ENCODE peak calls at places on chromosomes 13 and 19, in seven cellular contexts. One of them, this sample, is unnamed.

GRCh38 chr13:77698211-77699058 is 948 bp downstream of the SLAIN1 start:
- DNase-seq in T47D: peak
- DNase-seq in stromal cell of bone marrow: no peak
- DNase-seq in effector CD4-positive, alpha-beta T cell: peak
- DNase-seq in tibial nerve: no peak
- DNase-seq in stimulated activated CD4-positive, alpha-beta T cell treated with anti-CD3 and anti-CD28 coated beads, TNF-alpha, amount 100 ng/mL, for 24 hours: peak
- DNase-seq in pulmonary artery endothelial cell: no peak
- DNase-seq in this sample: no peak

GRCh38 chr19:7620442-7621412 is 8.6 kb downstream of the XAB2 start:
- DNase-seq in stromal cell of bone marrow: no peak
- DNase-seq in tibial nerve: no peak
- DNase-seq in pulmonary artery endothelial cell: no peak
- DNase-seq in T47D: no peak
- DNase-seq in stimulated activated CD4-positive, alpha-beta T cell treated with anti-CD3 and anti-CD28 coated beads, TNF-alpha, amount 100 ng/mL, for 24 hours: no peak
- DNase-seq in effector CD4-positive, alpha-beta T cell: no peak
- DNase-seq in this sample: no peak

GRCh38 chr19:2517881-2518601 is 42.1 kb downstream of the GADD45B start:
- DNase-seq in stromal cell of bone marrow: no peak
- DNase-seq in stimulated activated CD4-positive, alpha-beta T cell treated with anti-CD3 and anti-CD28 coated beads, TNF-alpha, amount 100 ng/mL, for 24 hours: no peak
- DNase-seq in tibial nerve: no peak
- DNase-seq in T47D: no peak
- DNase-seq in effector CD4-positive, alpha-beta T cell: no peak
- DNase-seq in pulmonary artery endothelial cell: no peak
- DNase-seq in this sample: no peak

GRCh38 chr19:16608290-16608704 is 19.7 kb downstream of the MED26 start:
- DNase-seq in stromal cell of bone marrow: peak
- DNase-seq in stimulated activated CD4-positive, alpha-beta T cell treated with anti-CD3 and anti-CD28 coated beads, TNF-alpha, amount 100 ng/mL, for 24 hours: no peak
- DNase-seq in pulmonary artery endothelial cell: no peak
- DNase-seq in tibial nerve: no peak
- DNase-seq in effector CD4-positive, alpha-beta T cell: no peak
- DNase-seq in T47D: no peak
- DNase-seq in this sample: no peak

GRCh38 chr13:94192576-94192975 is 286.9 kb downstream of the DCT start:
- DNase-seq in T47D: peak
- DNase-seq in stimulated activated CD4-positive, alpha-beta T cell treated with anti-CD3 and anti-CD28 coated beads, TNF-alpha, amount 100 ng/mL, for 24 hours: no peak
- DNase-seq in tibial nerve: no peak
- DNase-seq in stromal cell of bone marrow: no peak
- DNase-seq in effector CD4-positive, alpha-beta T cell: no peak
- DNase-seq in pulmonary artery endothelial cell: no peak
- DNase-seq in this sample: peak

GRCh38 chr13:43934273-43934672 is 54.6 kb downstream of the LACC1 start:
- DNase-seq in stromal cell of bone marrow: peak
- DNase-seq in effector CD4-positive, alpha-beta T cell: no peak
- DNase-seq in pulmonary artery endothelial cell: no peak
- DNase-seq in stimulated activated CD4-positive, alpha-beta T cell treated with anti-CD3 and anti-CD28 coated beads, TNF-alpha, amount 100 ng/mL, for 24 hours: no peak
- DNase-seq in T47D: no peak
- DNase-seq in tibial nerve: no peak
- DNase-seq in this sample: no peak

GRCh38 chr19:6677924-6678689 is 8.1 kb upstream of the TNFSF14 start:
- DNase-seq in stimulated activated CD4-positive, alpha-beta T cell treated with anti-CD3 and anti-CD28 coated beads, TNF-alpha, amount 100 ng/mL, for 24 hours: no peak
- DNase-seq in pulmonary artery endothelial cell: no peak
- DNase-seq in effector CD4-positive, alpha-beta T cell: peak
- DNase-seq in tibial nerve: no peak
- DNase-seq in stromal cell of bone marrow: no peak
- DNase-seq in T47D: no peak
- DNase-seq in this sample: no peak

GRCh38 chr19:43572172-43572588 is 3.1 kb downstream of the XRCC1 start:
- DNase-seq in T47D: no peak
- DNase-seq in pulmonary artery endothelial cell: no peak
- DNase-seq in tibial nerve: no peak
- DNase-seq in effector CD4-positive, alpha-beta T cell: no peak
- DNase-seq in stromal cell of bone marrow: no peak
- DNase-seq in stimulated activated CD4-positive, alpha-beta T cell treated with anti-CD3 and anti-CD28 coated beads, TNF-alpha, amount 100 ng/mL, for 24 hours: no peak
- DNase-seq in this sample: no peak

GRCh38 chr19:3606174-3606689 is 443 bp downstream of the TBXA2R start:
- DNase-seq in T47D: peak
- DNase-seq in stimulated activated CD4-positive, alpha-beta T cell treated with anti-CD3 and anti-CD28 coated beads, TNF-alpha, amount 100 ng/mL, for 24 hours: no peak
- DNase-seq in stromal cell of bone marrow: no peak
- DNase-seq in tibial nerve: no peak
- DNase-seq in pulmonary artery endothelial cell: no peak
- DNase-seq in effector CD4-positive, alpha-beta T cell: no peak
- DNase-seq in this sample: peak

GRCh38 chr13:25966086-25966485 is 85.7 kb downstream of the SHISA2 start:
- DNase-seq in stimulated activated CD4-positive, alpha-beta T cell treated with anti-CD3 and anti-CD28 coated beads, TNF-alpha, amount 100 ng/mL, for 24 hours: no peak
- DNase-seq in T47D: no peak
- DNase-seq in stromal cell of bone marrow: no peak
- DNase-seq in pulmonary artery endothelial cell: no peak
- DNase-seq in effector CD4-positive, alpha-beta T cell: no peak
- DNase-seq in tibial nerve: no peak
- DNase-seq in this sample: no peak

GRCh38 chr19:1512671-1513491 is at the start of gene ADAMTSL5:
- DNase-seq in pulmonary artery endothelial cell: no peak
- DNase-seq in tibial nerve: no peak
- DNase-seq in stimulated activated CD4-positive, alpha-beta T cell treated with anti-CD3 and anti-CD28 coated beads, TNF-alpha, amount 100 ng/mL, for 24 hours: peak
- DNase-seq in stromal cell of bone marrow: no peak
- DNase-seq in effector CD4-positive, alpha-beta T cell: peak
- DNase-seq in T47D: peak
- DNase-seq in this sample: peak

GRCh38 chr19:49699364-49699763 is 8.4 kb downstream of the CPT1C start:
- DNase-seq in T47D: no peak
- DNase-seq in pulmonary artery endothelial cell: no peak
- DNase-seq in stromal cell of bone marrow: no peak
- DNase-seq in tibial nerve: no peak
- DNase-seq in stimulated activated CD4-positive, alpha-beta T cell treated with anti-CD3 and anti-CD28 coated beads, TNF-alpha, amount 100 ng/mL, for 24 hours: no peak
- DNase-seq in effector CD4-positive, alpha-beta T cell: no peak
- DNase-seq in this sample: no peak

GRCh38 chr13:41075485-41075884 is 14.2 kb downstream of the WBP4 start:
- DNase-seq in tibial nerve: no peak
- DNase-seq in stromal cell of bone marrow: no peak
- DNase-seq in stimulated activated CD4-positive, alpha-beta T cell treated with anti-CD3 and anti-CD28 coated beads, TNF-alpha, amount 100 ng/mL, for 24 hours: no peak
- DNase-seq in T47D: no peak
- DNase-seq in effector CD4-positive, alpha-beta T cell: no peak
- DNase-seq in pulmonary artery endothelial cell: no peak
- DNase-seq in this sample: no peak

GRCh38 chr13:47671762-47672161 is 329.3 kb downstream of the SUCLA2 start:
- DNase-seq in stromal cell of bone marrow: no peak
- DNase-seq in effector CD4-positive, alpha-beta T cell: no peak
- DNase-seq in tibial nerve: no peak
- DNase-seq in stimulated activated CD4-positive, alpha-beta T cell treated with anti-CD3 and anti-CD28 coated beads, TNF-alpha, amount 100 ng/mL, for 24 hours: no peak
- DNase-seq in T47D: no peak
- DNase-seq in pulmonary artery endothelial cell: no peak
- DNase-seq in this sample: no peak

GRCh38 chr13:27973291-27973690 is 4.2 kb upstream of the CDX2 start:
- DNase-seq in stromal cell of bone marrow: no peak
- DNase-seq in pulmonary artery endothelial cell: no peak
- DNase-seq in T47D: no peak
- DNase-seq in effector CD4-positive, alpha-beta T cell: no peak
- DNase-seq in tibial nerve: no peak
- DNase-seq in stimulated activated CD4-positive, alpha-beta T cell treated with anti-CD3 and anti-CD28 coated beads, TNF-alpha, amount 100 ng/mL, for 24 hours: no peak
- DNase-seq in this sample: no peak

GRCh38 chr19:49691243-49692101 is 556 bp downstream of the CPT1C start:
- DNase-seq in T47D: no peak
- DNase-seq in effector CD4-positive, alpha-beta T cell: no peak
- DNase-seq in stimulated activated CD4-positive, alpha-beta T cell treated with anti-CD3 and anti-CD28 coated beads, TNF-alpha, amount 100 ng/mL, for 24 hours: no peak
- DNase-seq in pulmonary artery endothelial cell: no peak
- DNase-seq in stromal cell of bone marrow: peak
- DNase-seq in tibial nerve: no peak
- DNase-seq in this sample: no peak

GRCh38 chr19:55229789-55230182 is 1.2 kb upstream of the TMEM86B start:
- DNase-seq in effector CD4-positive, alpha-beta T cell: no peak
- DNase-seq in pulmonary artery endothelial cell: no peak
- DNase-seq in T47D: no peak
- DNase-seq in stromal cell of bone marrow: no peak
- DNase-seq in stimulated activated CD4-positive, alpha-beta T cell treated with anti-CD3 and anti-CD28 coated beads, TNF-alpha, amount 100 ng/mL, for 24 hours: no peak
- DNase-seq in tibial nerve: no peak
- DNase-seq in this sample: no peak

GRCh38 chr19:34134190-34135032 is 37.9 kb upstream of the LSM14A start:
- DNase-seq in pulmonary artery endothelial cell: peak
- DNase-seq in stimulated activated CD4-positive, alpha-beta T cell treated with anti-CD3 and anti-CD28 coated beads, TNF-alpha, amount 100 ng/mL, for 24 hours: peak
- DNase-seq in T47D: peak
- DNase-seq in effector CD4-positive, alpha-beta T cell: peak
- DNase-seq in stromal cell of bone marrow: peak
- DNase-seq in tibial nerve: peak
- DNase-seq in this sample: peak

GRCh38 chr19:11091343-11092153 is 2.3 kb downstream of the LDLR start:
- DNase-seq in stromal cell of bone marrow: peak
- DNase-seq in T47D: peak
- DNase-seq in stimulated activated CD4-positive, alpha-beta T cell treated with anti-CD3 and anti-CD28 coated beads, TNF-alpha, amount 100 ng/mL, for 24 hours: peak
- DNase-seq in effector CD4-positive, alpha-beta T cell: peak
- DNase-seq in tibial nerve: peak
- DNase-seq in pulmonary artery endothelial cell: peak
- DNase-seq in this sample: peak

GRCh38 chr13:98664047-98664446 is 87.1 kb upstream of the STK24 start:
- DNase-seq in pulmonary artery endothelial cell: no peak
- DNase-seq in effector CD4-positive, alpha-beta T cell: no peak
- DNase-seq in stimulated activated CD4-positive, alpha-beta T cell treated with anti-CD3 and anti-CD28 coated beads, TNF-alpha, amount 100 ng/mL, for 24 hours: peak
- DNase-seq in T47D: no peak
- DNase-seq in tibial nerve: no peak
- DNase-seq in stromal cell of bone marrow: peak
- DNase-seq in this sample: peak

GRCh38 chr19:49114630-49115363 is 627 bp downstream of the LIN7B start:
- DNase-seq in stimulated activated CD4-positive, alpha-beta T cell treated with anti-CD3 and anti-CD28 coated beads, TNF-alpha, amount 100 ng/mL, for 24 hours: peak
- DNase-seq in effector CD4-positive, alpha-beta T cell: peak
- DNase-seq in tibial nerve: no peak
- DNase-seq in T47D: peak
- DNase-seq in stromal cell of bone marrow: peak
- DNase-seq in pulmonary artery endothelial cell: no peak
- DNase-seq in this sample: peak

GRCh38 chr13:58531614-58532013 is 900.1 kb downstream of the PCDH17 start:
- DNase-seq in stimulated activated CD4-positive, alpha-beta T cell treated with anti-CD3 and anti-CD28 coated beads, TNF-alpha, amount 100 ng/mL, for 24 hours: no peak
- DNase-seq in tibial nerve: no peak
- DNase-seq in stromal cell of bone marrow: no peak
- DNase-seq in pulmonary artery endothelial cell: no peak
- DNase-seq in effector CD4-positive, alpha-beta T cell: no peak
- DNase-seq in T47D: no peak
- DNase-seq in this sample: no peak

GRCh38 chr13:59120297-59120843 is 1043.4 kb downstream of the DIAPH3 start:
- DNase-seq in tibial nerve: no peak
- DNase-seq in T47D: no peak
- DNase-seq in pulmonary artery endothelial cell: no peak
- DNase-seq in effector CD4-positive, alpha-beta T cell: no peak
- DNase-seq in stromal cell of bone marrow: no peak
- DNase-seq in stimulated activated CD4-positive, alpha-beta T cell treated with anti-CD3 and anti-CD28 coated beads, TNF-alpha, amount 100 ng/mL, for 24 hours: no peak
- DNase-seq in this sample: no peak

GRCh38 chr13:40640845-40641458 is 25.5 kb downstream of the FOXO1 start:
- DNase-seq in tibial nerve: no peak
- DNase-seq in T47D: no peak
- DNase-seq in stimulated activated CD4-positive, alpha-beta T cell treated with anti-CD3 and anti-CD28 coated beads, TNF-alpha, amount 100 ng/mL, for 24 hours: no peak
- DNase-seq in pulmonary artery endothelial cell: no peak
- DNase-seq in effector CD4-positive, alpha-beta T cell: no peak
- DNase-seq in stromal cell of bone marrow: no peak
- DNase-seq in this sample: no peak

GRCh38 chr19:31962565-31962996 is 382.8 kb upstream of the ZNF507 start:
- DNase-seq in stimulated activated CD4-positive, alpha-beta T cell treated with anti-CD3 and anti-CD28 coated beads, TNF-alpha, amount 100 ng/mL, for 24 hours: no peak
- DNase-seq in T47D: no peak
- DNase-seq in pulmonary artery endothelial cell: no peak
- DNase-seq in stromal cell of bone marrow: no peak
- DNase-seq in effector CD4-positive, alpha-beta T cell: no peak
- DNase-seq in tibial nerve: no peak
- DNase-seq in this sample: no peak

GRCh38 chr13:32983058-32983457 is 33.2 kb upstream of the KL start:
- DNase-seq in tibial nerve: no peak
- DNase-seq in T47D: no peak
- DNase-seq in stromal cell of bone marrow: no peak
- DNase-seq in stimulated activated CD4-positive, alpha-beta T cell treated with anti-CD3 and anti-CD28 coated beads, TNF-alpha, amount 100 ng/mL, for 24 hours: no peak
- DNase-seq in effector CD4-positive, alpha-beta T cell: no peak
- DNase-seq in pulmonary artery endothelial cell: no peak
- DNase-seq in this sample: no peak

GRCh38 chr19:4297901-4298771 is 4.1 kb downstream of the TMIGD2 start:
- DNase-seq in pulmonary artery endothelial cell: no peak
- DNase-seq in stromal cell of bone marrow: no peak
- DNase-seq in stimulated activated CD4-positive, alpha-beta T cell treated with anti-CD3 and anti-CD28 coated beads, TNF-alpha, amount 100 ng/mL, for 24 hours: no peak
- DNase-seq in effector CD4-positive, alpha-beta T cell: no peak
- DNase-seq in tibial nerve: no peak
- DNase-seq in T47D: no peak
- DNase-seq in this sample: no peak

GRCh38 chr19:55609326-55609725 is 3.9 kb downstream of the ZNF865 start:
- DNase-seq in stromal cell of bone marrow: no peak
- DNase-seq in tibial nerve: no peak
- DNase-seq in T47D: no peak
- DNase-seq in stimulated activated CD4-positive, alpha-beta T cell treated with anti-CD3 and anti-CD28 coated beads, TNF-alpha, amount 100 ng/mL, for 24 hours: no peak
- DNase-seq in pulmonary artery endothelial cell: no peak
- DNase-seq in effector CD4-positive, alpha-beta T cell: no peak
- DNase-seq in this sample: no peak

GRCh38 chr13:71874490-71874889 is 7.5 kb upstream of the DACH1 start:
- DNase-seq in T47D: no peak
- DNase-seq in stimulated activated CD4-positive, alpha-beta T cell treated with anti-CD3 and anti-CD28 coated beads, TNF-alpha, amount 100 ng/mL, for 24 hours: no peak
- DNase-seq in effector CD4-positive, alpha-beta T cell: no peak
- DNase-seq in tibial nerve: no peak
- DNase-seq in pulmonary artery endothelial cell: no peak
- DNase-seq in stromal cell of bone marrow: no peak
- DNase-seq in this sample: no peak

GRCh38 chr13:42615691-42616090 is 41.7 kb downstream of the TNFSF11 start:
- DNase-seq in stromal cell of bone marrow: no peak
- DNase-seq in T47D: no peak
- DNase-seq in pulmonary artery endothelial cell: no peak
- DNase-seq in effector CD4-positive, alpha-beta T cell: no peak
- DNase-seq in stimulated activated CD4-positive, alpha-beta T cell treated with anti-CD3 and anti-CD28 coated beads, TNF-alpha, amount 100 ng/mL, for 24 hours: no peak
- DNase-seq in tibial nerve: no peak
- DNase-seq in this sample: peak

GRCh38 chr19:49983645-49984229 is 22.8 kb upstream of the SIGLEC11 start:
- DNase-seq in tibial nerve: peak
- DNase-seq in stimulated activated CD4-positive, alpha-beta T cell treated with anti-CD3 and anti-CD28 coated beads, TNF-alpha, amount 100 ng/mL, for 24 hours: peak
- DNase-seq in T47D: peak
- DNase-seq in effector CD4-positive, alpha-beta T cell: peak
- DNase-seq in pulmonary artery endothelial cell: no peak
- DNase-seq in stromal cell of bone marrow: no peak
- DNase-seq in this sample: peak

GRCh38 chr13:65553328-65553727 is 1676.8 kb downstream of the PCDH9 start:
- DNase-seq in effector CD4-positive, alpha-beta T cell: no peak
- DNase-seq in T47D: no peak
- DNase-seq in stromal cell of bone marrow: no peak
- DNase-seq in tibial nerve: no peak
- DNase-seq in pulmonary artery endothelial cell: no peak
- DNase-seq in stimulated activated CD4-positive, alpha-beta T cell treated with anti-CD3 and anti-CD28 coated beads, TNF-alpha, amount 100 ng/mL, for 24 hours: no peak
- DNase-seq in this sample: no peak

GRCh38 chr19:12497032-12497431 is 12.4 kb upstream of the ZNF709 start:
- DNase-seq in pulmonary artery endothelial cell: no peak
- DNase-seq in effector CD4-positive, alpha-beta T cell: no peak
- DNase-seq in T47D: no peak
- DNase-seq in tibial nerve: no peak
- DNase-seq in stimulated activated CD4-positive, alpha-beta T cell treated with anti-CD3 and anti-CD28 coated beads, TNF-alpha, amount 100 ng/mL, for 24 hours: no peak
- DNase-seq in stromal cell of bone marrow: no peak
- DNase-seq in this sample: no peak

GRCh38 chr13:96243371-96243770 is 153.5 kb downstream of the HS6ST3 start:
- DNase-seq in effector CD4-positive, alpha-beta T cell: no peak
- DNase-seq in stimulated activated CD4-positive, alpha-beta T cell treated with anti-CD3 and anti-CD28 coated beads, TNF-alpha, amount 100 ng/mL, for 24 hours: no peak
- DNase-seq in T47D: no peak
- DNase-seq in tibial nerve: no peak
- DNase-seq in stromal cell of bone marrow: no peak
- DNase-seq in pulmonary artery endothelial cell: no peak
- DNase-seq in this sample: no peak

GRCh38 chr13:44058067-44058466 is 178.4 kb downstream of the LACC1 start:
- DNase-seq in stromal cell of bone marrow: no peak
- DNase-seq in tibial nerve: no peak
- DNase-seq in pulmonary artery endothelial cell: no peak
- DNase-seq in T47D: no peak
- DNase-seq in stimulated activated CD4-positive, alpha-beta T cell treated with anti-CD3 and anti-CD28 coated beads, TNF-alpha, amount 100 ng/mL, for 24 hours: no peak
- DNase-seq in effector CD4-positive, alpha-beta T cell: no peak
- DNase-seq in this sample: no peak

GRCh38 chr13:76398426-76398825 is 487.8 kb downstream of the KCTD12 start:
- DNase-seq in pulmonary artery endothelial cell: no peak
- DNase-seq in stromal cell of bone marrow: peak
- DNase-seq in T47D: no peak
- DNase-seq in stimulated activated CD4-positive, alpha-beta T cell treated with anti-CD3 and anti-CD28 coated beads, TNF-alpha, amount 100 ng/mL, for 24 hours: no peak
- DNase-seq in tibial nerve: no peak
- DNase-seq in effector CD4-positive, alpha-beta T cell: no peak
- DNase-seq in this sample: no peak

GRCh38 chr19:4557971-4558941 is 1.2 kb downstream of the SEMA6B start:
- DNase-seq in effector CD4-positive, alpha-beta T cell: peak
- DNase-seq in stromal cell of bone marrow: no peak
- DNase-seq in tibial nerve: no peak
- DNase-seq in T47D: no peak
- DNase-seq in stimulated activated CD4-positive, alpha-beta T cell treated with anti-CD3 and anti-CD28 coated beads, TNF-alpha, amount 100 ng/mL, for 24 hours: no peak
- DNase-seq in pulmonary artery endothelial cell: no peak
- DNase-seq in this sample: no peak

This sample was measured in RKO.